ENCODE peak calls at places on chromosome 4, in seven cellular contexts. One of them, this sample, is unnamed.

GRCh38 chr4:177455591-177455990 is 13.4 kb upstream of the AGA start:
- DNase-seq in testis: no peak
- DNase-seq in GM12865: no peak
- DNase-seq in MM.1S: no peak
- DNase-seq in stomach: no peak
- DNase-seq in HCT116: no peak
- DNase-seq in colonic mucosa: peak
- DNase-seq in this sample: no peak

GRCh38 chr4:150126201-150126879 is 48.1 kb downstream of the DCLK2 start:
- DNase-seq in stomach: no peak
- DNase-seq in colonic mucosa: no peak
- DNase-seq in MM.1S: peak
- DNase-seq in GM12865: peak
- DNase-seq in testis: no peak
- DNase-seq in HCT116: no peak
- DNase-seq in this sample: no peak

GRCh38 chr4:56909083-56909981 is 1.6 kb downstream of the REST start:
- DNase-seq in MM.1S: peak
- DNase-seq in colonic mucosa: no peak
- DNase-seq in HCT116: no peak
- DNase-seq in stomach: peak
- DNase-seq in testis: peak
- DNase-seq in GM12865: peak
- DNase-seq in this sample: peak

GRCh38 chr4:122205687-122206086 is 53.6 kb downstream of the BLTP1 start:
- DNase-seq in colonic mucosa: no peak
- DNase-seq in testis: no peak
- DNase-seq in MM.1S: peak
- DNase-seq in HCT116: no peak
- DNase-seq in stomach: no peak
- DNase-seq in GM12865: no peak
- DNase-seq in this sample: no peak

GRCh38 chr4:8831221-8832129 is 40.2 kb downstream of the HMX1 start:
- DNase-seq in testis: peak
- DNase-seq in MM.1S: no peak
- DNase-seq in HCT116: no peak
- DNase-seq in GM12865: no peak
- DNase-seq in colonic mucosa: peak
- DNase-seq in stomach: peak
- DNase-seq in this sample: no peak

GRCh38 chr4:925771-926500 is 6.2 kb downstream of the GAK start:
- DNase-seq in GM12865: no peak
- DNase-seq in testis: no peak
- DNase-seq in HCT116: no peak
- DNase-seq in colonic mucosa: no peak
- DNase-seq in stomach: no peak
- DNase-seq in MM.1S: no peak
- DNase-seq in this sample: no peak

GRCh38 chr4:80014531-80014930 is 58.5 kb downstream of the ANTXR2 start:
- DNase-seq in GM12865: no peak
- DNase-seq in colonic mucosa: no peak
- DNase-seq in testis: no peak
- DNase-seq in MM.1S: no peak
- DNase-seq in HCT116: no peak
- DNase-seq in stomach: no peak
- DNase-seq in this sample: no peak

GRCh38 chr4:151420408-151420807 is 11.4 kb downstream of the FHIP1A start:
- DNase-seq in stomach: no peak
- DNase-seq in GM12865: no peak
- DNase-seq in HCT116: no peak
- DNase-seq in colonic mucosa: no peak
- DNase-seq in MM.1S: no peak
- DNase-seq in testis: no peak
- DNase-seq in this sample: no peak

GRCh38 chr4:3371038-3371437 is 70.7 kb upstream of the HGFAC start:
- DNase-seq in colonic mucosa: no peak
- DNase-seq in GM12865: no peak
- DNase-seq in testis: no peak
- DNase-seq in HCT116: no peak
- DNase-seq in stomach: no peak
- DNase-seq in MM.1S: no peak
- DNase-seq in this sample: no peak

GRCh38 chr4:57763070-57763469 is 652.9 kb upstream of the IGFBP7 start:
- DNase-seq in stomach: no peak
- DNase-seq in MM.1S: no peak
- DNase-seq in HCT116: no peak
- DNase-seq in testis: no peak
- DNase-seq in colonic mucosa: no peak
- DNase-seq in GM12865: no peak
- DNase-seq in this sample: no peak

GRCh38 chr4:36399762-36400353 is 118.4 kb downstream of the DTHD1 start:
- DNase-seq in HCT116: no peak
- DNase-seq in stomach: no peak
- DNase-seq in MM.1S: peak
- DNase-seq in colonic mucosa: peak
- DNase-seq in GM12865: peak
- DNase-seq in testis: peak
- DNase-seq in this sample: peak

GRCh38 chr4:184768296-184768695 is 34.4 kb upstream of the CENPU start:
- DNase-seq in testis: no peak
- DNase-seq in colonic mucosa: no peak
- DNase-seq in HCT116: no peak
- DNase-seq in stomach: no peak
- DNase-seq in GM12865: no peak
- DNase-seq in MM.1S: no peak
- DNase-seq in this sample: no peak

GRCh38 chr4:112093636-112094202 is 51.5 kb upstream of the FAM241A start:
- DNase-seq in HCT116: no peak
- DNase-seq in GM12865: no peak
- DNase-seq in stomach: no peak
- DNase-seq in MM.1S: no peak
- DNase-seq in colonic mucosa: no peak
- DNase-seq in testis: no peak
- DNase-seq in this sample: no peak

GRCh38 chr4:121034010-121034409 is 38.3 kb downstream of the NDNF start:
- DNase-seq in HCT116: no peak
- DNase-seq in stomach: no peak
- DNase-seq in colonic mucosa: peak
- DNase-seq in testis: no peak
- DNase-seq in GM12865: no peak
- DNase-seq in MM.1S: no peak
- DNase-seq in this sample: peak

GRCh38 chr4:142121448-142121847 is 485.1 kb downstream of the IL15 start:
- DNase-seq in GM12865: no peak
- DNase-seq in HCT116: no peak
- DNase-seq in stomach: no peak
- DNase-seq in colonic mucosa: no peak
- DNase-seq in MM.1S: no peak
- DNase-seq in testis: no peak
- DNase-seq in this sample: no peak

GRCh38 chr4:124414641-124415040 is 297.9 kb downstream of the ANKRD50 start:
- DNase-seq in stomach: no peak
- DNase-seq in testis: no peak
- DNase-seq in colonic mucosa: no peak
- DNase-seq in MM.1S: no peak
- DNase-seq in HCT116: no peak
- DNase-seq in GM12865: no peak
- DNase-seq in this sample: no peak

GRCh38 chr4:69999420-69999819 is 3.7 kb downstream of the STATH start:
- DNase-seq in colonic mucosa: no peak
- DNase-seq in stomach: no peak
- DNase-seq in HCT116: no peak
- DNase-seq in testis: no peak
- DNase-seq in MM.1S: no peak
- DNase-seq in GM12865: peak
- DNase-seq in this sample: no peak

GRCh38 chr4:182776376-182777058 is 140.7 kb downstream of the DCTD start:
- DNase-seq in testis: no peak
- DNase-seq in colonic mucosa: no peak
- DNase-seq in stomach: no peak
- DNase-seq in HCT116: no peak
- DNase-seq in GM12865: no peak
- DNase-seq in MM.1S: no peak
- DNase-seq in this sample: no peak

GRCh38 chr4:164779811-164780216 is 25.9 kb downstream of the SMIM31 start:
- DNase-seq in stomach: peak
- DNase-seq in testis: peak
- DNase-seq in GM12865: peak
- DNase-seq in colonic mucosa: peak
- DNase-seq in HCT116: peak
- DNase-seq in MM.1S: peak
- DNase-seq in this sample: peak
- TF ChIP-seq CTCF in stomach: peak
- TF ChIP-seq CTCF in testis: peak
- TF ChIP-seq CTCF in GM12865: peak
- TF ChIP-seq CTCF in colonic mucosa: peak
- TF ChIP-seq CTCF in HCT116: peak
- TF ChIP-seq CTCF in MM.1S: peak
- TF ChIP-seq CTCF in this sample: peak

DNA sequence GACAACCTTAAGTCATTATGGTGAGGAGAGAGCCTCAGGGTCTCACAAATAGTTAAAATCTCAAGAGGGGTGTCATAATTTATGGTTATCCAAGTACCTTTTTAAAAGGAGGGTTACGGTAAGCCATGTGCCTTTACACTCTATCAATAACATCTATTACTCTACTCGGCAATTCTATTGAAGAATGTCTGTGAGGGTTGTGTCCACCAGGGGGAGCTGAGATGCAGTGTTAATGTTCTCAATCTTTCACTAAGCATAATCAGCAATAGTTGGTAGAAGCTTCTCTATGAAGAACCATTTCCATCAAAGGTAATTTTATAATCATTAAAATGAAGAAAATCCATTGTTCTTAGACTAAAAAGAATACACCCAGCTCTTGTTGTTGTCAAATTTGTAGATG is 457.4 kb downstream of the CENPC start:
- DNase-seq in HCT116: peak
- DNase-seq in colonic mucosa: peak
- DNase-seq in MM.1S: peak
- DNase-seq in stomach: peak
- DNase-seq in GM12865: peak
- DNase-seq in testis: peak
- DNase-seq in this sample: peak
- TF ChIP-seq CTCF in HCT116: no peak
- TF ChIP-seq CTCF in colonic mucosa: peak
- TF ChIP-seq CTCF in MM.1S: peak
- TF ChIP-seq CTCF in stomach: peak
- TF ChIP-seq CTCF in GM12865: peak
- TF ChIP-seq CTCF in testis: peak
- TF ChIP-seq CTCF in this sample: peak

GRCh38 chr4:11623726-11624037 is 195.0 kb upstream of the HS3ST1 start:
- DNase-seq in colonic mucosa: peak
- DNase-seq in stomach: peak
- DNase-seq in HCT116: no peak
- DNase-seq in MM.1S: peak
- DNase-seq in GM12865: peak
- DNase-seq in testis: peak
- DNase-seq in this sample: peak
- TF ChIP-seq CTCF in colonic mucosa: peak
- TF ChIP-seq CTCF in stomach: peak
- TF ChIP-seq CTCF in HCT116: no peak
- TF ChIP-seq CTCF in MM.1S: peak
- TF ChIP-seq CTCF in GM12865: peak
- TF ChIP-seq CTCF in testis: no peak
- TF ChIP-seq CTCF in this sample: no peak

DNA sequence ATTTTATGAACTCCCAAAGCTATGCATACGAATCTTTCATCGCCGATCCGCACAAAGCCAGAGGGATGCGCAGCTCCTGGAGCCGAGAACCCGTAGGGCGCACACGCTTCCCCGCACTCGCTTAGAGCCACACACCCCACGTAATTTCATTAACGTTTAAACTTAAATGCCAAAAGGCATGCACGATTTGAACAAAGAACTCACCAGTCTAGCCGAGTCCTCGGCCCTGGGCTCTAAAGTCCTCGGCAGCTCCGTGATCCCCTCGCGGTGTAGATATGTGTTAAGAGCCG is 2.4 kb upstream of the FAT1 start:
- DNase-seq in colonic mucosa: no peak
- DNase-seq in stomach: no peak
- DNase-seq in GM12865: no peak
- DNase-seq in HCT116: no peak
- DNase-seq in testis: no peak
- DNase-seq in MM.1S: no peak
- DNase-seq in this sample: no peak
- TF ChIP-seq CTCF in colonic mucosa: no peak
- TF ChIP-seq CTCF in stomach: no peak
- TF ChIP-seq CTCF in GM12865: no peak
- TF ChIP-seq CTCF in HCT116: no peak
- TF ChIP-seq CTCF in testis: no peak
- TF ChIP-seq CTCF in MM.1S: no peak
- TF ChIP-seq CTCF in this sample: no peak

GRCh38 chr4:11483076-11483475 is 54.4 kb upstream of the HS3ST1 start:
- DNase-seq in HCT116: no peak
- DNase-seq in MM.1S: no peak
- DNase-seq in colonic mucosa: no peak
- DNase-seq in GM12865: no peak
- DNase-seq in testis: no peak
- DNase-seq in stomach: no peak
- DNase-seq in this sample: no peak

GRCh38 chr4:11475871-11476270 is 47.2 kb upstream of the HS3ST1 start:
- DNase-seq in HCT116: no peak
- DNase-seq in stomach: no peak
- DNase-seq in colonic mucosa: no peak
- DNase-seq in GM12865: no peak
- DNase-seq in testis: no peak
- DNase-seq in MM.1S: no peak
- DNase-seq in this sample: no peak

GRCh38 chr4:11485926-11486325 is 57.2 kb upstream of the HS3ST1 start:
- DNase-seq in stomach: no peak
- DNase-seq in colonic mucosa: no peak
- DNase-seq in MM.1S: no peak
- DNase-seq in GM12865: no peak
- DNase-seq in HCT116: no peak
- DNase-seq in testis: no peak
- DNase-seq in this sample: no peak

GRCh38 chr4:11480683-11481082 is 52.0 kb upstream of the HS3ST1 start:
- DNase-seq in stomach: no peak
- DNase-seq in testis: peak
- DNase-seq in MM.1S: peak
- DNase-seq in GM12865: peak
- DNase-seq in colonic mucosa: no peak
- DNase-seq in HCT116: no peak
- DNase-seq in this sample: no peak
- TF ChIP-seq CTCF in stomach: no peak
- TF ChIP-seq CTCF in testis: no peak
- TF ChIP-seq CTCF in MM.1S: no peak
- TF ChIP-seq CTCF in GM12865: no peak
- TF ChIP-seq CTCF in colonic mucosa: no peak
- TF ChIP-seq CTCF in HCT116: no peak
- TF ChIP-seq CTCF in this sample: no peak

GRCh38 chr4:44738615-44739014 is 12.3 kb upstream of the GNPDA2 start:
- DNase-seq in colonic mucosa: no peak
- DNase-seq in stomach: no peak
- DNase-seq in testis: no peak
- DNase-seq in GM12865: peak
- DNase-seq in MM.1S: peak
- DNase-seq in HCT116: no peak
- DNase-seq in this sample: no peak
- TF ChIP-seq CTCF in colonic mucosa: no peak
- TF ChIP-seq CTCF in stomach: no peak
- TF ChIP-seq CTCF in testis: no peak
- TF ChIP-seq CTCF in GM12865: peak
- TF ChIP-seq CTCF in MM.1S: peak
- TF ChIP-seq CTCF in HCT116: no peak
- TF ChIP-seq CTCF in this sample: no peak

This sample was measured in Calu3.